ENCODE peak calls at places on chromosomes 7 and 10, in four cellular contexts. I is OCI-LY7, M is aorta, P is psoas muscle. O is an unnamed sample.

GRCh38 chr10:131973160-131973951 is 8.4 kb downstream of the BNIP3 start:
- DNase-seq in I (no peak), M (no peak), P (peak; percentile 70), O (peak; percentile 59)

GRCh38 chr10:48506147-48506917 is 98.5 kb downstream of the ARHGAP22 start:
- DNase-seq in I (peak; percentile 34), M (no peak), P (no peak), O (no peak)

GRCh38 chr7:22357311-22358175 is 589 bp upstream of the RAPGEF5 start:
- DNase-seq in I (no peak), M (no peak), P (no peak), O (no peak)

GRCh38 chr7:102253973-102254370 is 32.7 kb upstream of the SH2B2 start:
- DNase-seq in I (no peak), M (no peak), P (no peak), O (no peak)

GRCh38 chr10:114328876-114329275 is 75.4 kb downstream of the AFAP1L2 start:
- DNase-seq in I (no peak), M (no peak), P (no peak), O (peak; percentile 72)

GRCh38 chr10:51092402-51092801 is 18.1 kb downstream of the PRKG1 start:
- DNase-seq in I (no peak), M (peak; percentile 87), P (peak; percentile 86), O (peak; percentile 69)

GRCh38 chr10:119087271-119087897 is 6.8 kb upstream of the EIF3A start:
- DNase-seq in I (peak; percentile 84), M (no peak), P (no peak), O (no peak)

GRCh38 chr10:63940277-63940972 is 419.2 kb downstream of the REEP3 start:
- DNase-seq in I (no peak), M (no peak), P (no peak), O (no peak)

GRCh38 chr10:5732141-5732540 is 47.5 kb downstream of the TASOR2 start:
- DNase-seq in I (no peak), M (no peak), P (no peak), O (no peak)

GRCh38 chr7:93119191-93119905 is 1.6 kb upstream of the SAMD9 start:
- DNase-seq in I (no peak), M (no peak), P (no peak), O (no peak)

GRCh38 chr7:2299131-2299829 is 15.0 kb downstream of the SNX8 start:
- DNase-seq in I (peak; percentile 19), M (no peak), P (no peak), O (peak; percentile 55)

GRCh38 chr10:65294329-65294728 is 1631.5 kb upstream of the LRRTM3 start:
- DNase-seq in I (no peak), M (no peak), P (no peak), O (no peak)

GRCh38 chr7:12303507-12303906 is 92.4 kb downstream of the TMEM106B start:
- DNase-seq in I (no peak), M (no peak), P (no peak), O (no peak)

GRCh38 chr10:22319559-22320558 is 1.0 kb upstream of the BMI1 start:
- DNase-seq in I (peak; percentile 9), M (no peak), P (no peak), O (no peak)

GRCh38 chr7:80467069-80467468 is 44.8 kb downstream of the GNAT3 start:
- DNase-seq in I (no peak), M (no peak), P (no peak), O (no peak)

GRCh38 chr10:30018512-30018911 is 40.9 kb downstream of the JCAD start:
- DNase-seq in I (no peak), M (no peak), P (no peak), O (no peak)

GRCh38 chr10:89576696-89577095 is 41.3 kb upstream of the SLC16A12 start:
- DNase-seq in I (no peak), M (no peak), P (no peak), O (no peak)

GRCh38 chr10:89576022-89576421 is 40.6 kb upstream of the SLC16A12 start:
- DNase-seq in I (no peak), M (no peak), P (no peak), O (no peak)

GRCh38 chr10:89580243-89580642 is 44.8 kb upstream of the SLC16A12 start:
- DNase-seq in I (no peak), M (no peak), P (no peak), O (no peak)

DNA sequence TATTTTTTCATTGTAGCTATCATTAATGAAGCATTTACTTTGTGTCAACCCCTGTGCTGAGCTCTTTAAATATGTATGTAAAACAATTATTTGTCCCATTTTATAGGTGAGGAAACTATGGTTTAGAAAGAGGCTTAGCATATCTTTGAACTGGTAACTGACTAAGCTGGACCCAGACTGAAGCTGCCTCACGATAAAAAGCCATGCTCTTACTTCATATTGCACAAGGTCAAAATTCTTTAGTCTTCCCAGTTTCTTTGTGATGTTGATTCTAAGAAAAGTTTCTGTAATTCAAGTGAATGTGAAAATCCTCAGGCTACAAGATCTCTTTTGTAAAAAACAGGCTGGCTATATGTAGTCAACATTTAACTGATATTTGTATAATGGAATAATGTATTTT is 46.6 kb upstream of the SLC16A12 start:
- DNase-seq in I (no peak), M (no peak), P (no peak), O (no peak)
- H3K27ac ChIP-seq in I (no peak overlapping the region), M (no peak overlapping the region), P (no peak overlapping the region), O (no peak overlapping the region)

GRCh38 chr7:111803015-111803758 is 240.9 kb upstream of the IMMP2L start:
- DNase-seq in I (no peak), M (no peak), P (no peak), O (no peak)
- H3K4me3 ChIP-seq in I (no peak overlapping the region), M (no peak overlapping the region), P (no peak overlapping the region), O (no peak overlapping the region)

GRCh38 chr10:58918887-58919286 is 257.6 kb upstream of the PHYHIPL start:
- DNase-seq in I (no peak), M (no peak), P (no peak), O (no peak)
- H3K4me1 ChIP-seq in I (no peaks in the 10 kb centered on the region), M (no peaks in the 10 kb centered on the region), P (no peaks in the 10 kb centered on the region), O (peaks cover 19% of the 10 kb centered on the region)

GRCh38 chr10:79292026-79292425 is 55.2 kb upstream of the PPIF start:
- DNase-seq in I (no peak), M (no peak), P (no peak), O (no peak)
- H3K27ac ChIP-seq in I (no peak overlapping the region), M (no peak overlapping the region), P (no peak overlapping the region), O (no peak overlapping the region)

GRCh38 chr10:45180507-45180906 is 134.9 kb downstream of the OR13A1 start:
- DNase-seq in I (no peak), M (peak; percentile 38), P (no peak), O (no peak)

GRCh38 chr10:45183174-45183573 is 132.2 kb downstream of the OR13A1 start:
- DNase-seq in I (no peak), M (no peak), P (no peak), O (no peak)

GRCh38 chr10:45180946-45181439 is 134.4 kb downstream of the OR13A1 start:
- DNase-seq in I (no peak), M (peak; percentile 63), P (no peak), O (peak; percentile 69)

GRCh38 chr10:45181483-45181882 is 133.9 kb downstream of the OR13A1 start:
- DNase-seq in I (no peak), M (peak; percentile 84), P (no peak), O (peak; percentile 83)

DNA sequence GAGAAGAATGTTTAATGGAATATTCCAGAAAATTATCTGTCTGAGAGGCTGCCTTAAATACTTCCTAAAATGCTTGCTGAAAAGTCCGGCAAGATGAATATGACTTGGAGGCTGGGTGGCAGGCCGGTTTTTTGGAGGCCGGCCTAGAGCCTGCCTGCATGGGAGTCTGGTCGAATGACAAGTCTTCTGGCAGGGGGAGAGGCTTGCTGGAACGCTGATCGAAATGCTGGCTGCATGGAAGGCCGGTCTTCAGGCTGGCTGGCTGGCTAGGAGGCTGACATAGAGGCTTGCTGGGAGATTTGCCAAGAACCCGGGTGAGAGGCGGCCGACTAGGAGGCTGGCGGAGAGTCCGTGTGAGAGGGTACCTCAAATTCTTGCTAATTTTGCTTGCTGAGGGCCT is 135.7 kb downstream of the OR13A1 start:
- DNase-seq in I (no peak), M (peak; percentile 82), P (no peak), O (peak; percentile 32)
- H3K4me3 ChIP-seq in I (no peak overlapping the region), M (no peak overlapping the region), P (no peak overlapping the region), O (no peak overlapping the region)